ENCODE peak calls at places on chromosomes 4 and X, in six cellular contexts. D is thoracic aorta; H is colonic mucosa; A is esophagus muscularis mucosa; T is upper lobe of right lung; O is CD8-positive, alpha-beta T cell. M is an unnamed sample.

GRCh38 chrX:13078739-13079444 is 34.5 kb upstream of the FAM9C start:
- DNase-seq in D (no peak), T (peak; percentile 56), A (no peak), H (peak; percentile 54), O (no peak), M (no peak)

GRCh38 chrX:49934729-49935128 is 12.3 kb downstream of the CLCN5 start:
- DNase-seq in H (no peak), A (no peak), D (no peak), T (no peak), O (no peak), M (no peak)

GRCh38 chrX:101206471-101206870 is 13.1 kb upstream of the DRP2 start:
- DNase-seq in T (no peak), O (no peak), D (no peak), H (no peak), A (no peak), M (no peak)

GRCh38 chrX:25998687-25999086 is 139.5 kb upstream of the MAGEB18 start:
- DNase-seq in D (no peak), H (no peak), T (no peak), A (no peak), O (no peak), M (no peak)

GRCh38 chr4:144754562-144755410 is 108.8 kb downstream of the HHIP start:
- DNase-seq in O (no peak), A (no peak), H (no peak), D (no peak), T (no peak), M (no peak)

GRCh38 chrX:132426695-132427281 is 62.0 kb downstream of the MBNL3 start:
- DNase-seq in O (no peak), A (no peak), D (no peak), H (no peak), T (no peak), M (no peak)

GRCh38 chr4:93267747-93268146 is 560.8 kb upstream of the ATOH1 start:
- DNase-seq in D (no peak), A (no peak), H (no peak), O (no peak), T (no peak), M (no peak)

GRCh38 chrX:108736509-108737479 is at the start of gene IRS4:
- DNase-seq in T (no peak), H (no peak), D (no peak), O (no peak), A (no peak), M (no peak)

GRCh38 chrX:149610511-149610910 is 15.4 kb upstream of the HSFX2 start:
- DNase-seq in T (no peak), D (no peak), H (no peak), A (no peak), O (no peak), M (no peak)

GRCh38 chrX:112851806-112852205 is 11.2 kb upstream of the AMOT start:
- DNase-seq in O (no peak), A (no peak), H (no peak), D (no peak), T (no peak), M (no peak)

GRCh38 chr4:159012381-159012780 is 90.5 kb upstream of the RAPGEF2 start:
- DNase-seq in O (no peak), A (no peak), T (no peak), D (no peak), H (no peak), M (no peak)

GRCh38 chr4:128354205-128354821 is 66.7 kb upstream of the PGRMC2 start:
- DNase-seq in O (no peak), H (no peak), D (no peak), T (no peak), A (no peak), M (no peak)

GRCh38 chr4:40256329-40256728 is 59.5 kb downstream of the RHOH start:
- DNase-seq in A (no peak), H (no peak), O (no peak), T (no peak), D (no peak), M (no peak)

GRCh38 chr4:113905301-113905700 is 74.1 kb downstream of the ARSJ start:
- DNase-seq in H (no peak), D (no peak), T (no peak), A (no peak), O (no peak), M (no peak)

GRCh38 chr4:168794881-168795280 is 215.2 kb downstream of the CBR4 start:
- DNase-seq in D (no peak), O (no peak), T (no peak), A (no peak), H (no peak), M (no peak)

GRCh38 chr4:63541828-63542227 is 867.4 kb downstream of the TECRL start:
- DNase-seq in D (no peak), H (no peak), O (no peak), T (no peak), A (no peak), M (no peak)

GRCh38 chrX:154013614-154014360 is 5.9 kb downstream of the IRAK1 start:
- DNase-seq in D (no peak), O (peak; percentile 25), H (no peak), A (no peak), T (peak; percentile 76), M (peak; percentile 23)

GRCh38 chrX:154013001-154013421 is 6.7 kb downstream of the IRAK1 start:
- DNase-seq in A (no peak), T (no peak), D (no peak), O (no peak), H (no peak), M (no peak)

GRCh38 chrX:154016366-154017076 is 3.2 kb downstream of the IRAK1 start:
- DNase-seq in H (no peak), O (no peak), T (no peak), A (no peak), D (no peak), M (no peak)

GRCh38 chrX:154015581-154016264 is 4.0 kb downstream of the IRAK1 start:
- DNase-seq in H (no peak), D (no peak), A (no peak), T (no peak), O (no peak), M (no peak)

GRCh38 chrX:154014429-154015380 is 5.0 kb downstream of the IRAK1 start:
- DNase-seq in A (no peak), T (no peak), H (no peak), D (no peak), O (no peak), M (no peak)
- H3K27ac ChIP-seq in A (no peak overlapping the region), T (no peak overlapping the region), H (no peak overlapping the region), D (no peak overlapping the region), O (no peak overlapping the region), M (no peak overlapping the region)

DNA sequence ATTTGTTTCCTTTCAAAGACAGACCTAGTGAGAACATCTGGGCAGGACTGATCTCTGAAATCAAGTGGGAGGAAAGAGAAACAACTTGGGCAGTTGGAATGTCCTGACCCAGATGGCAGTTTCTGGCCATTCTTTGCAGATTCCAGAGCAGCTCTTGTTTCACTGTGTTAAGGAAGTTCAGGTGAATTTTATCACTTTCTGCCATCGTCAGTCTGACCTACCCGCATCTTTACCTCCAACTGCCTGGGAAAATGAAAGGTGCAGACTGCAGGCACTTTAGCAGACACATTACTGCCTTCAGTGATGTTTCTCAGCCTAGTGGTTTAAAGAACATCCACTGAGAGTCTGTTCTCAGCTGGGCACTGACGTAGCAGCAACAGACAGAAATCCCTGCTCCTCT is 216.2 kb downstream of the CEP135 start:
- DNase-seq in D (no peak), H (no peak), O (no peak), A (no peak), T (no peak), M (no peak)
- TF ChIP-seq CTCF in D (no peak), H (no peak), O (no peak), A (no peak), T (no peak), M (no peak)

DNA sequence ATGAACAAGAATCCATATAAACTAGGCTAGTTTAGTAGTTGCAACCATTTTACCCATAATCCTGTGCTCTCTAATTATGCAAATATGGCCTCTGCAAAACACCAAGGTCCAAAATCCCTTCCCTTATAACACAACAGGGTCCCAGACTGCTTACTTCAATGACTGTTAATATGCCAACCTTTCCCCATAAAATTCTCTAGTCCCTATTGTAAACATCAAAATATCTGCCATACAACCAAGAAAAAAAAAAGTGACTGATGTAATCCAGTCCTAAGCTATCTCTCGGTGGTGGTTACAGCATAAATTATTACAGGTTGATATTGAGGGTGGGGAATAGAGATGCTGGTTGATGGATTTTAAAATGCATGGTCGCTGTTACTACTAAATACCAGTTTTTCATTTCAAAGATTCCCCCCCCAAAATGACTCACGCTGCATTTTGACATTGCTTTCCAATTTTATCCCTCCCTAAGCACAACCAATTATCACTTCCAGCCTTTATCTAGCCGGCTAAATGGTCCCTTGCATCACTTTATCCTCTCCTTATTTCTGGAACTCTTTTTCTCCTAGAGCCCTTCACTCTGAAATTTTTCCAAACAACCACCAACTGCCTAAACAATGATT is 44.8 kb downstream of the TSPAN5 start:
- DNase-seq in O (no peak), T (no peak), D (no peak), A (no peak), H (no peak), M (no peak)
- H3K27ac ChIP-seq in O (no peak overlapping the region), T (no peak overlapping the region), D (no peak overlapping the region), A (no peak overlapping the region), H (no peak overlapping the region), M (no peak overlapping the region)

GRCh38 chr4:1050486-1051213 is 39.2 kb downstream of the FGFRL1 start:
- DNase-seq in H (no peak), D (no peak), O (no peak), T (peak; percentile 58), A (no peak), M (no peak)
- TF ChIP-seq CTCF in H (no peak), D (no peak), O (no peak), T (no peak), A (no peak), M (no peak)

GRCh38 chr4:139535852-139536234 is 20.2 kb downstream of the SETD7 start:
- DNase-seq in T (no peak), D (no peak), A (no peak), O (no peak), H (no peak), M (no peak)
- H3K27ac ChIP-seq in T (no peak overlapping the region), D (peak overlapping the region; percentile 53), A (no peak overlapping the region), O (no peak overlapping the region), H (no peak overlapping the region), M (no peak overlapping the region)

M was measured in CD4-positive, alpha-beta T cell.